ENCODE peak calls at places on chromosomes 12 and 14, in ten cellular contexts. H is mesendoderm, E is right cardiac atrium, G is H1, F is small intestine, T is A549, Z is adrenal gland, P is endothelial cell of umbilical vein, V is HCT116, A is IMR-90. Y is an unnamed sample.

GRCh38 chr12:30836656-30837445 is 82.1 kb upstream of the CAPRIN2 start:
- DNase-seq in H (no peak), E (no peak), G (no peak), F (peak), T (no peak), Z (no peak), P (no peak), V (no peak), A (no peak), Y (no peak)

GRCh38 chr12:2752676-2753371 is 41.9 kb upstream of the FKBP4 start:
- DNase-seq in H (peak), E (peak), G (peak), F (peak), T (peak), Z (peak), P (peak), V (peak), A (peak), Y (peak)

GRCh38 chr14:99157246-99157645 is 114.8 kb downstream of the BCL11B start:
- DNase-seq in H (no peak), E (no peak), G (no peak), F (no peak), T (no peak), Z (peak), P (no peak), V (no peak), A (no peak), Y (no peak)

GRCh38 chr12:116529048-116529447 is 30.1 kb upstream of the MAP1LC3B2 start:
- DNase-seq in H (no peak), E (no peak), G (no peak), F (no peak), T (peak), Z (no peak), P (no peak), V (no peak), A (peak), Y (no peak)

GRCh38 chr12:65741662-65742480 is 82.4 kb upstream of the HMGA2 start:
- DNase-seq in H (peak), E (peak), G (no peak), F (no peak), T (peak), Z (no peak), P (peak), V (no peak), A (peak), Y (no peak)

GRCh38 chr14:21467620-21468019 is 9.1 kb downstream of the RAB2B start:
- DNase-seq in H (no peak), E (no peak), G (no peak), F (no peak), T (no peak), Z (no peak), P (peak), V (no peak), A (peak), Y (no peak)

GRCh38 chr12:131039551-131039950 is 85.8 kb downstream of the ADGRD1 start:
- DNase-seq in H (no peak), E (peak), G (no peak), F (no peak), T (no peak), Z (no peak), P (no peak), V (no peak), A (no peak), Y (no peak)

GRCh38 chr12:68356060-68356748 is 24.0 kb upstream of the MDM1 start:
- DNase-seq in H (no peak), E (no peak), G (no peak), F (no peak), T (no peak), Z (no peak), P (no peak), V (no peak), A (no peak), Y (no peak)

GRCh38 chr12:88578274-88578673 is 2.0 kb downstream of the KITLG start:
- DNase-seq in H (peak), E (no peak), G (no peak), F (no peak), T (no peak), Z (no peak), P (peak), V (no peak), A (no peak), Y (no peak)

GRCh38 chr12:85573635-85574214 is 262.5 kb downstream of the RASSF9 start:
- DNase-seq in H (no peak), E (no peak), G (no peak), F (no peak), T (no peak), Z (no peak), P (no peak), V (no peak), A (no peak), Y (no peak)

GRCh38 chr12:31322651-31323248 is 3.2 kb downstream of the SINHCAF start:
- DNase-seq in H (peak), E (no peak), G (no peak), F (peak), T (peak), Z (peak), P (peak), V (no peak), A (peak), Y (no peak)

GRCh38 chr12:67370979-67371378 is 101.8 kb downstream of the CAND1 start:
- DNase-seq in H (no peak), E (no peak), G (no peak), F (no peak), T (no peak), Z (no peak), P (no peak), V (no peak), A (no peak), Y (no peak)

GRCh38 chr12:86660000-86660399 is 403.8 kb upstream of the MGAT4C start:
- DNase-seq in H (no peak), E (no peak), G (no peak), F (no peak), T (peak), Z (no peak), P (peak), V (no peak), A (no peak), Y (no peak)

GRCh38 chr12:90484130-90484529 is 470.8 kb downstream of the CCER1 start:
- DNase-seq in H (peak), E (no peak), G (no peak), F (no peak), T (no peak), Z (no peak), P (no peak), V (no peak), A (no peak), Y (no peak)

GRCh38 chr14:93171366-93171765 is 13.3 kb downstream of the MOAP1 start:
- DNase-seq in H (no peak), E (no peak), G (no peak), F (no peak), T (no peak), Z (peak), P (no peak), V (no peak), A (peak), Y (no peak)

GRCh38 chr14:100747021-100747586 is 20.4 kb downstream of the DLK1 start:
- DNase-seq in H (no peak), E (no peak), G (no peak), F (no peak), T (peak), Z (peak), P (no peak), V (peak), A (peak), Y (no peak)

GRCh38 chr12:56631790-56632700 is 1.9 kb upstream of the BAZ2A start:
- DNase-seq in H (peak), E (peak), G (no peak), F (peak), T (peak), Z (peak), P (peak), V (no peak), A (peak), Y (peak)
- H3K27ac ChIP-seq in H (peak), E (no peak), G (no peak), F (peak), T (peak), Z (no peak), P (no peak), V (peak), A (no peak), Y (peak)

GRCh38 chr12:57475271-57476161 is 4.2 kb downstream of the ARHGAP9 start:
- DNase-seq in H (no peak), E (peak), G (no peak), F (no peak), T (no peak), Z (no peak), P (no peak), V (no peak), A (no peak), Y (no peak)

GRCh38 chr12:57479043-57479375 is 657 bp downstream of the ARHGAP9 start:
- DNase-seq in H (no peak), E (peak), G (no peak), F (no peak), T (no peak), Z (no peak), P (no peak), V (no peak), A (no peak), Y (no peak)

GRCh38 chr12:57476162-57476992 is 3.3 kb downstream of the ARHGAP9 start:
- DNase-seq in H (no peak), E (peak), G (no peak), F (no peak), T (no peak), Z (no peak), P (no peak), V (no peak), A (no peak), Y (peak)

GRCh38 chr12:57477710-57478681 is 1.7 kb downstream of the ARHGAP9 start:
- DNase-seq in H (no peak), E (peak), G (no peak), F (no peak), T (no peak), Z (no peak), P (no peak), V (no peak), A (peak), Y (no peak)

GRCh38 chr12:57476993-57477709 is 2.5 kb downstream of the ARHGAP9 start:
- DNase-seq in H (no peak), E (peak), G (no peak), F (no peak), T (no peak), Z (no peak), P (no peak), V (no peak), A (no peak), Y (no peak)
- H3K4me3 ChIP-seq in H (no peak), E (peak), G (no peak), F (peak), T (no peak), Z (no peak), P (no peak), V (no peak), A (no peak), Y (peak)

GRCh38 chr12:123269395-123269892 is 2.2 kb downstream of the CDK2AP1 start:
- DNase-seq in H (peak), E (peak), G (no peak), F (peak), T (no peak), Z (peak), P (peak), V (no peak), A (peak), Y (peak)
- H3K27ac ChIP-seq in H (peak), E (peak), G (peak), F (peak), T (peak), Z (peak), P (peak), V (no peak), A (peak), Y (peak)

GRCh38 chr12:55663391-55663790 is 26.7 kb downstream of the OR10P1 start:
- DNase-seq in H (no peak), E (no peak), G (no peak), F (no peak), T (no peak), Z (no peak), P (no peak), V (no peak), A (no peak), Y (no peak)

GRCh38 chr12:55670213-55670730 is 33.6 kb downstream of the OR10P1 start:
- DNase-seq in H (no peak), E (no peak), G (no peak), F (peak), T (no peak), Z (peak), P (no peak), V (no peak), A (no peak), Y (no peak)

GRCh38 chr12:55664826-55665225 is 28.1 kb downstream of the OR10P1 start:
- DNase-seq in H (no peak), E (no peak), G (no peak), F (no peak), T (no peak), Z (no peak), P (no peak), V (no peak), A (no peak), Y (no peak)

GRCh38 chr12:55671746-55672145 is 35.1 kb downstream of the OR10P1 start:
- DNase-seq in H (no peak), E (no peak), G (no peak), F (peak), T (no peak), Z (no peak), P (no peak), V (no peak), A (no peak), Y (peak)

GRCh38 chr12:55666508-55666907 is 29.8 kb downstream of the OR10P1 start:
- DNase-seq in H (no peak), E (no peak), G (no peak), F (no peak), T (no peak), Z (peak), P (no peak), V (no peak), A (no peak), Y (no peak)
- H3K4me3 ChIP-seq in H (no peak), E (no peak), G (no peak), F (no peak), T (no peak), Z (no peak), P (no peak), V (no peak), A (no peak), Y (no peak)

GRCh38 chr14:102479107-102479506 is 30.5 kb downstream of the ANKRD9 start:
- DNase-seq in H (no peak), E (no peak), G (no peak), F (no peak), T (no peak), Z (no peak), P (no peak), V (no peak), A (no peak), Y (no peak)

GRCh38 chr14:102481791-102482238 is 27.8 kb downstream of the ANKRD9 start:
- DNase-seq in H (no peak), E (no peak), G (no peak), F (peak), T (peak), Z (no peak), P (no peak), V (peak), A (peak), Y (no peak)

GRCh38 chr14:102484316-102484715 is 25.3 kb downstream of the ANKRD9 start:
- DNase-seq in H (no peak), E (no peak), G (no peak), F (no peak), T (no peak), Z (no peak), P (no peak), V (no peak), A (no peak), Y (no peak)

GRCh38 chr14:102479777-102480176 is 29.8 kb downstream of the ANKRD9 start:
- DNase-seq in H (no peak), E (peak), G (no peak), F (peak), T (no peak), Z (peak), P (no peak), V (no peak), A (no peak), Y (peak)

DNA sequence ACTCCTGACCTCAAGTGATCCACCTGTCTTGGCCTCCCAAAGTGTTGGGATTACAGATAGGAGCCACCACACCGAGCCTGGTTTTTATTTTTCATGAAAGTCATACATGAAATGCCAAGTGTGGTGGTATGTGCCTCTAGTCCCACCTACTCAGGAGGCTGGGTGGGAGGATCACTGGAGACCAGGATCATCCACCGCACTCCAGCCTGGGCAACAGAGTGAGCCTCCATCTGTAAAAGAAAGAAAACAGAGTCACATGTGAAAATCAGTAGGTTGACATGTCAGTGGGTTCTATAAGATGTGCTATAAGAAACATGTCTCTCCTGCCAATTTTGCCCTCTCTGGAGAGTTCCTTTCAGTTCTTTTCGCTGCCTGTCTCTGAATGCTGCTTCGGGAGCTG is 28.2 kb downstream of the ANKRD9 start:
- DNase-seq in H (no peak), E (no peak), G (no peak), F (no peak), T (no peak), Z (no peak), P (no peak), V (no peak), A (no peak), Y (no peak)
- H3K27ac ChIP-seq in H (no peak), E (no peak), G (no peak), F (peak), T (peak), Z (no peak), P (no peak), V (no peak), A (no peak), Y (no peak)

GRCh38 chr14:54692261-54692861 is 125.4 kb downstream of the SAMD4A start:
- DNase-seq in H (no peak), E (no peak), G (no peak), F (no peak), T (no peak), Z (no peak), P (no peak), V (no peak), A (no peak), Y (no peak)

GRCh38 chr14:54693761-54694160 is 126.8 kb downstream of the SAMD4A start:
- DNase-seq in H (no peak), E (no peak), G (no peak), F (no peak), T (no peak), Z (no peak), P (no peak), V (no peak), A (no peak), Y (no peak)

GRCh38 chr14:54696998-54697397 is 130.1 kb downstream of the SAMD4A start:
- DNase-seq in H (no peak), E (no peak), G (no peak), F (no peak), T (no peak), Z (no peak), P (no peak), V (no peak), A (no peak), Y (no peak)

GRCh38 chr14:54697806-54698205 is 130.9 kb downstream of the SAMD4A start:
- DNase-seq in H (peak), E (no peak), G (no peak), F (no peak), T (no peak), Z (no peak), P (no peak), V (no peak), A (no peak), Y (no peak)

DNA sequence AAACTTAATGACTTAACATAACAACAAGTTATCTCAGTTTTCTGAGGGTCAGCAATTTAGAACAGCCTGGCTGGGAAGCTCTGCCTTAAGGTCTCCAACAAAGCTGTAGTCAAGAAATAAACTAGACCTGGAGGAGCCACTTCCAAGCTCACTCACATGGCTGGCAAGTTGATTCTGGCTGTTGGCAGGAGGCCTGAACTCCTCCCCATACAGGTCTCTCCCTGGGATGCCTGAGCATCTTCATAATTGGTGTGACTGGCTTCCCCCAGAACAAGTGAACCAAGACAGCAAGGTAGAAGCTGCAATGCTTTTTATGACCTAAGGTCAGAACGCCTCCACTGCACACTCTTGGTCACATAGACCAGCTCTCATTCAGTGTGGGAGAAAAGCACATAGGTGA is 128.3 kb downstream of the SAMD4A start:
- DNase-seq in H (no peak), E (no peak), G (no peak), F (no peak), T (no peak), Z (no peak), P (no peak), V (no peak), A (no peak), Y (no peak)
- H3K4me3 ChIP-seq in H (no peak), E (no peak), G (no peak), F (no peak), T (no peak), Z (no peak), P (no peak), V (no peak), A (no peak), Y (no peak)

DNA sequence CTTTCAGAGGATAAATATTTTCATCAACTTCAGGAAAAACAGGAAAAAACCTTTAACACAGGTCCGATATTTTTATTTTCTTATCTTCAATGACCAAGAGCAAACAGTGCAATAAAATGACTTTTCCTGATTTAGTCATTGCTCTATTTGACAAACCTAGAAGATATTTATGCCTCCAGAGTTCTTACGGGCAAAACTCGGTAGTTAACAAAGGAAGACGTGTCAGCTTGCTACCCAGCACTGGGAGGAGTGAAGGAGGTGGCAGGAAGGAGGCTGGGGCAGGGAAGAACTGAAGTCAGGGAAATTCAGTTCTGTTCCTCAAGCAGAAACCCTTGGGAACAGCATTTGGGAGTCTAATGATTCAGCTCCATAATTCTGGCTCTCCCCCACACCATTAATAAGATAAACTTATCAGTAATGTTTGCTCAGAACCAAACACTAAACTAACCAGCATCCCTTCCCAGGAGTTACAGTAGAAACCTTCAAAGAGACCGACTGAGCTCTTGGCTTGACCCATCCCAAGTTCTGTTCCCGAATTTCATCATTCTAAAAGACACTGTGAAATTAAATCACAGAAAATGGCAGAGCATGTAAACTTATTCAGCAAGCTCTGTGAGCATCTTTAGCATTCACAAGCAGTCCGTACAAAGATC is 163.3 kb downstream of the APAF1 start:
- DNase-seq in H (no peak), E (no peak), G (no peak), F (no peak), T (no peak), Z (no peak), P (peak), V (no peak), A (no peak), Y (no peak)
- H3K27ac ChIP-seq in H (no peak), E (no peak), G (no peak), F (no peak), T (no peak), Z (no peak), P (peak), V (no peak), A (no peak), Y (no peak)

GRCh38 chr12:6850796-6851152 is 312 bp downstream of the CDCA3 start:
- DNase-seq in H (no peak), E (peak), G (no peak), F (peak), T (no peak), Z (no peak), P (no peak), V (no peak), A (no peak), Y (no peak)
- H3K4me3 ChIP-seq in H (peak), E (no peak), G (peak), F (no peak), T (peak), Z (no peak), P (peak), V (peak), A (peak), Y (peak)

DNA sequence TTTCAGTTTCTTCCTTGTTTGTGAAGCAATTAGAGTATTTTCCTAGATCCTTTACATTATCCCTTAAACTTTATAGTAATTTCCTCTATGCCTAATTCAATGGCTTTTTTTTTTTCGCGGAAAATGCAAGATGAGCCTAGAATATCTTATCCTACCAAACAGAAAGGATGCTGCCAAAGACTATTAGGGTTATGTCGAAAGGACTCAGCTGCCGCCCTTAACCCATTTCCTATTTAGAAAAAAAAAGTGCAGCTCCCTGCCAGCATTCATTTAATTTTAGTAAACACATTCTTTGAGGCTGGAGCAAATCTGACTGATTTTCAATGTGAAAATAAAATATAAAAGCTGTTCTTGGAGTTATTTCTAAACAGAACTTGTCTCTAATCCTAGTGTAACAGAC is 8.0 kb upstream of the A2M start:
- DNase-seq in H (no peak), E (no peak), G (no peak), F (no peak), T (no peak), Z (no peak), P (peak), V (no peak), A (no peak), Y (no peak)
- H3K27ac ChIP-seq in H (no peak), E (no peak), G (no peak), F (peak), T (no peak), Z (no peak), P (no peak), V (no peak), A (peak), Y (peak)

Y was measured in right lobe of liver.